ENCODE peak calls at places on chromosomes 3 and 15, in five cellular contexts. M, G, N, Y and V are unnamed samples.

GRCh38 chr3:142618917-142619401 is 22.8 kb downstream of the PLS1 start:
- DNase-seq in Y (no peak), M (no peak), N (no peak), G (peak; percentile 35), V (no peak)

GRCh38 chr3:184466413-184466960 is 86.6 kb downstream of the CHRD start:
- DNase-seq in Y (no peak), G (peak; percentile 65), N (peak; percentile 72), M (no peak), V (no peak)

GRCh38 chr3:173502983-173503568 is 105.5 kb downstream of the NLGN1 start:
- DNase-seq in G (peak; percentile 35), N (no peak), M (no peak), Y (no peak), V (no peak)

GRCh38 chr3:15556512-15556911 is 35.0 kb upstream of the COLQ start:
- DNase-seq in N (peak; percentile 13), G (no peak), Y (peak; percentile 46), M (peak; percentile 48), V (peak; percentile 59)

GRCh38 chr15:43287254-43287653 is 20.5 kb upstream of the TGM5 start:
- DNase-seq in G (no peak), N (no peak), M (no peak), Y (no peak), V (no peak)

GRCh38 chr3:43048470-43048869 is 57.4 kb downstream of the POMGNT2 start:
- DNase-seq in M (no peak), G (no peak), Y (no peak), N (no peak), V (no peak)

GRCh38 chr3:73774645-73775044 is 149.9 kb upstream of the PDZRN3 start:
- DNase-seq in N (no peak), M (no peak), G (no peak), Y (no peak), V (no peak)

GRCh38 chr3:177816667-177817208 is 619.5 kb upstream of the TBL1XR1 start:
- DNase-seq in N (peak; percentile 13), Y (no peak), M (no peak), G (peak; percentile 85), V (no peak)

GRCh38 chr3:188739547-188739946 is 432.2 kb upstream of the TPRG1 start:
- DNase-seq in G (no peak), N (no peak), M (no peak), Y (no peak), V (no peak)

GRCh38 chr3:111482611-111483010 is 59.4 kb upstream of the CD96 start:
- DNase-seq in G (no peak), N (no peak), Y (no peak), M (no peak), V (no peak)

GRCh38 chr15:23690015-23690414 is 2.9 kb upstream of the NDN start:
- DNase-seq in G (no peak), N (no peak), Y (no peak), M (no peak), V (no peak)

GRCh38 chr3:152192936-152193672 is 75.6 kb upstream of the MBNL1 start:
- DNase-seq in M (no peak), N (no peak), Y (no peak), G (no peak), V (no peak)

GRCh38 chr15:74263473-74263872 is 27.3 kb downstream of the CCDC33 start:
- DNase-seq in Y (no peak), N (peak; percentile 43), G (no peak), M (no peak), V (no peak)

GRCh38 chr3:36444909-36445308 is 64.6 kb downstream of the STAC start:
- DNase-seq in M (no peak), N (no peak), Y (no peak), G (peak; percentile 15), V (no peak)

GRCh38 chr3:77038928-77039605 is 832 bp upstream of the ROBO2 start:
- DNase-seq in G (no peak), N (no peak), Y (no peak), M (no peak), V (peak; percentile 11)

GRCh38 chr3:41521000-41521655 is 321.8 kb downstream of the CTNNB1 start:
- DNase-seq in G (no peak), Y (no peak), M (no peak), N (no peak), V (no peak)

GRCh38 chr3:130789678-130790340 is 43.2 kb upstream of the PIK3R4 start:
- DNase-seq in Y (no peak), M (no peak), G (no peak), N (no peak), V (no peak)

GRCh38 chr15:91963051-91963450 is 109.5 kb downstream of the SLCO3A1 start:
- DNase-seq in Y (no peak), M (no peak), N (no peak), G (no peak), V (no peak)

GRCh38 chr3:143763568-143764162 is 84.6 kb downstream of the SLC9A9 start:
- DNase-seq in N (no peak), M (no peak), G (peak; percentile 60), Y (no peak), V (no peak)

GRCh38 chr15:90703455-90703854 is 13.7 kb upstream of the BLM start:
- DNase-seq in G (no peak), N (no peak), M (no peak), Y (no peak), V (no peak)

GRCh38 chr3:50662408-50662807 is 12.3 kb upstream of the DOCK3 start:
- DNase-seq in M (no peak), Y (no peak), N (no peak), G (no peak), V (no peak)

GRCh38 chr15:99450896-99451358 is 114.9 kb upstream of the MEF2A start:
- DNase-seq in G (peak; percentile 27), M (no peak), N (peak; percentile 49), Y (no peak), V (peak; percentile 56)

GRCh38 chr3:167033866-167034265 is 346.2 kb downstream of the ZBBX start:
- DNase-seq in G (no peak), Y (no peak), M (no peak), N (no peak), V (no peak)

GRCh38 chr3:167030059-167030458 is 350.0 kb downstream of the ZBBX start:
- DNase-seq in G (no peak), Y (no peak), M (no peak), N (no peak), V (no peak)

GRCh38 chr3:167031364-167032049 is 348.6 kb downstream of the ZBBX start:
- DNase-seq in Y (no peak), G (no peak), N (no peak), M (no peak), V (no peak)

GRCh38 chr3:167032267-167032876 is 347.7 kb downstream of the ZBBX start:
- DNase-seq in G (peak; percentile 45), N (peak; percentile 62), Y (no peak), M (no peak), V (no peak)
- TF ChIP-seq CTCF in G (no peak), N (peak; percentile 18), Y (no peak), M (peak; percentile 39), V (peak; percentile 44)

GRCh38 chr3:165622356-165622755 is 214.9 kb downstream of the BCHE start:
- DNase-seq in M (no peak), G (no peak), Y (no peak), N (no peak), V (no peak)
- TF ChIP-seq CTCF in M (no peak), G (no peak), Y (no peak), N (peak; percentile 7), V (no peak)

GRCh38 chr3:51683566-51683965 is 12.5 kb downstream of the TEX264 start:
- DNase-seq in N (no peak), M (no peak), G (no peak), Y (no peak), V (no peak)

GRCh38 chr3:51686512-51687215 is 15.6 kb downstream of the TEX264 start:
- DNase-seq in G (peak; percentile 24), M (peak; percentile 64), N (peak; percentile 97), Y (peak; percentile 88), V (peak; percentile 57)

GRCh38 chr3:51687472-51688205 is 16.6 kb downstream of the TEX264 start:
- DNase-seq in N (no peak), M (no peak), G (no peak), Y (no peak), V (no peak)

GRCh38 chr3:51686056-51686455 is 15.0 kb downstream of the TEX264 start:
- DNase-seq in N (no peak), M (no peak), Y (no peak), G (no peak), V (no peak)

GRCh38 chr3:51684971-51685751 is 14.1 kb downstream of the TEX264 start:
- DNase-seq in M (no peak), Y (no peak), G (no peak), N (peak; percentile 26), V (no peak)
- TF ChIP-seq CTCF in M (no peak), Y (no peak), G (no peak), N (no peak), V (no peak)

GRCh38 chr3:23763040-23763477 is 42.7 kb upstream of the UBE2E1 start:
- DNase-seq in M (no peak), N (peak; percentile 49), G (peak; percentile 58), Y (no peak), V (no peak)

GRCh38 chr3:23760871-23761373 is 44.8 kb upstream of the UBE2E1 start:
- DNase-seq in G (no peak), N (peak; percentile 81), Y (no peak), M (peak; percentile 49), V (peak; percentile 56)

GRCh38 chr3:23762214-23763039 is 43.3 kb upstream of the UBE2E1 start:
- DNase-seq in M (peak; percentile 80), G (no peak), Y (peak; percentile 38), N (no peak), V (peak; percentile 83)

GRCh38 chr3:23760325-23760724 is 45.4 kb upstream of the UBE2E1 start:
- DNase-seq in Y (no peak), N (peak; percentile 55), M (no peak), G (no peak), V (no peak)

GRCh38 chr3:23761440-23761896 is 44.3 kb upstream of the UBE2E1 start:
- DNase-seq in Y (no peak), N (peak; percentile 82), M (peak; percentile 44), G (peak; percentile 40), V (peak; percentile 47)
- TF ChIP-seq CTCF in Y (no peak), N (peak; percentile 39), M (peak; percentile 38), G (peak; percentile 32), V (peak; percentile 43)

GRCh38 chr3:119524931-119525662 is 26.8 kb downstream of the TIMMDC1 start:
- DNase-seq in M (no peak), G (peak; percentile 61), N (peak; percentile 16), Y (no peak), V (no peak)
- TF ChIP-seq CTCF in M (peak; percentile 54), G (peak; percentile 65), N (peak; percentile 2), Y (peak; percentile 54), V (peak; percentile 40)

DNA sequence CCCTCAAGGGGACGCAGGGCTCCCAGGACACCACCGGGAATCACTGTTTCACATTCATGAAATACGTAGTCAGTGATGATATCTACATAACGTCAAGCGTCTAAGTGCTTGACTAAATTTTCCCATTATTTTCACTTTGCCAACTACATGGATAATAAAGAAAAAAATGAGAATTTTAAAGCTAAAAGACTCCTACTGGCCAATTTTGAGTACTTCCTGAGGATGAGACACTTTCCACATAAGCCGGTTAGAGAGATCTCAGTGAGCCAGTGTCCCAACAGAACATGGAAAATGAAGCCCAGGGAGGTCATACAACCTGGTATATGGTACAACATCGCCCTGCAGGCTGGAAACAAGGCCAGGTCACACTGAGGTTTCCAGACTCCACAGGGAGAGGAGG is 928.1 kb downstream of the FHIT start:
- DNase-seq in Y (no peak), M (no peak), G (no peak), N (no peak), V (no peak)
- TF ChIP-seq CTCF in Y (no peak), M (no peak), G (no peak), N (no peak), V (no peak)